ENCODE peak calls at places on chromosomes 7 and 10, in eight cellular contexts. V is fibroblast of lung; A is aorta; W is Peyer's patch; M is tibial artery; D is effector memory CD4-positive, alpha-beta T cell; X is left ventricle myocardium inferior; L is heart left ventricle. K is an unnamed sample.

GRCh38 chr10:110571093-110571743 is 3.7 kb downstream of the SMC3 start:
- DNase-seq in V (no peak), A (no peak), W (no peak), M (no peak), D (no peak), X (no peak), L (no peak), K (no peak)

GRCh38 chr7:150351587-150352194 is 10.3 kb upstream of the RARRES2 start:
- DNase-seq in V (no peak), A (peak; percentile 26), W (no peak), M (no peak), D (no peak), X (no peak), L (no peak), K (no peak)

GRCh38 chr7:112484671-112485097 is 3.9 kb downstream of the LSMEM1 start:
- DNase-seq in V (peak; percentile 97), A (peak; percentile 80), W (no peak), M (peak; percentile 34), D (no peak), X (peak; percentile 17), L (peak; percentile 54), K (peak; percentile 85)

GRCh38 chr10:8053446-8054242 is 844 bp upstream of the GATA3 start:
- DNase-seq in V (peak; percentile 77), A (peak; percentile 90), W (peak; percentile 88), M (peak; percentile 52), D (peak; percentile 89), X (peak; percentile 78), L (peak; percentile 83), K (peak; percentile 7)

GRCh38 chr10:50576995-50577394 is 46.8 kb downstream of the SGMS1 start:
- DNase-seq in V (no peak), A (no peak), W (no peak), M (no peak), D (no peak), X (no peak), L (no peak), K (no peak)

GRCh38 chr7:106484562-106484961 is 176.4 kb downstream of the CCDC71L start:
- DNase-seq in V (peak; percentile 49), A (no peak), W (no peak), M (peak; percentile 62), D (no peak), X (no peak), L (no peak), K (no peak)

GRCh38 chr7:20776942-20777341 is 9.7 kb downstream of the SP8 start:
- DNase-seq in V (no peak), A (no peak), W (no peak), M (no peak), D (no peak), X (no peak), L (no peak), K (no peak)

GRCh38 chr7:138459300-138460175 is 521 bp upstream of the TRIM24 start:
- DNase-seq in V (no peak), A (no peak), W (no peak), M (peak; percentile 96), D (peak; percentile 97), X (peak; percentile 98), L (no peak), K (peak; percentile 93)

GRCh38 chr7:104096683-104097082 is 107.2 kb upstream of the RELN start:
- DNase-seq in V (peak; percentile 1), A (no peak), W (no peak), M (no peak), D (no peak), X (no peak), L (no peak), K (no peak)

GRCh38 chr7:18020138-18020715 is 7.4 kb downstream of the PRPS1L1 start:
- DNase-seq in V (peak; percentile 38), A (no peak), W (no peak), M (no peak), D (no peak), X (no peak), L (peak; percentile 35), K (no peak)

GRCh38 chr7:14424675-14425074 is 435.2 kb upstream of the ETV1 start:
- DNase-seq in V (no peak), A (no peak), W (no peak), M (no peak), D (no peak), X (no peak), L (no peak), K (no peak)

GRCh38 chr7:123748171-123748733 is 551 bp downstream of the WASL start:
- DNase-seq in V (peak; percentile 38), A (peak; percentile 83), W (peak; percentile 79), M (peak; percentile 40), D (peak; percentile 20), X (peak; percentile 55), L (peak; percentile 55), K (no peak)

GRCh38 chr10:76723781-76724336 is 913.7 kb downstream of the KCNMA1 start:
- DNase-seq in V (no peak), A (no peak), W (no peak), M (no peak), D (no peak), X (no peak), L (no peak), K (no peak)

GRCh38 chr10:98242823-98243222 is 25.2 kb downstream of the LOXL4 start:
- DNase-seq in V (peak; percentile 36), A (no peak), W (no peak), M (no peak), D (no peak), X (no peak), L (no peak), K (no peak)

GRCh38 chr7:101576993-101577392 is 52.1 kb downstream of the MYL10 start:
- DNase-seq in V (no peak), A (no peak), W (no peak), M (no peak), D (no peak), X (no peak), L (no peak), K (no peak)

GRCh38 chr7:133910761-133911160 is 216.4 kb upstream of the LRGUK start:
- DNase-seq in V (no peak), A (no peak), W (no peak), M (no peak), D (no peak), X (no peak), L (no peak), K (no peak)

GRCh38 chr10:35424680-35425285 is 88.5 kb downstream of the CCNY start:
- DNase-seq in V (no peak), A (no peak), W (no peak), M (no peak), D (no peak), X (no peak), L (no peak), K (no peak)
- H3K4me3 ChIP-seq in V (no peak overlapping the region), A (no peak overlapping the region), W (no peak overlapping the region), M (no peak overlapping the region), D (no peak overlapping the region), X (no peak overlapping the region), L (no peak overlapping the region), K (no peak overlapping the region)

GRCh38 chr7:35454575-35455385 is 200.9 kb upstream of the TBX20 start:
- DNase-seq in V (no peak), A (no peak), W (no peak), M (no peak), D (no peak), X (no peak), L (no peak), K (no peak)
- H3K4me3 ChIP-seq in V (no peak overlapping the region), A (no peak overlapping the region), W (no peak overlapping the region), M (no peak overlapping the region), D (no peak overlapping the region), X (peak overlapping the region; percentile 45), L (peak overlapping the region; percentile 21), K (no peak overlapping the region)

DNA sequence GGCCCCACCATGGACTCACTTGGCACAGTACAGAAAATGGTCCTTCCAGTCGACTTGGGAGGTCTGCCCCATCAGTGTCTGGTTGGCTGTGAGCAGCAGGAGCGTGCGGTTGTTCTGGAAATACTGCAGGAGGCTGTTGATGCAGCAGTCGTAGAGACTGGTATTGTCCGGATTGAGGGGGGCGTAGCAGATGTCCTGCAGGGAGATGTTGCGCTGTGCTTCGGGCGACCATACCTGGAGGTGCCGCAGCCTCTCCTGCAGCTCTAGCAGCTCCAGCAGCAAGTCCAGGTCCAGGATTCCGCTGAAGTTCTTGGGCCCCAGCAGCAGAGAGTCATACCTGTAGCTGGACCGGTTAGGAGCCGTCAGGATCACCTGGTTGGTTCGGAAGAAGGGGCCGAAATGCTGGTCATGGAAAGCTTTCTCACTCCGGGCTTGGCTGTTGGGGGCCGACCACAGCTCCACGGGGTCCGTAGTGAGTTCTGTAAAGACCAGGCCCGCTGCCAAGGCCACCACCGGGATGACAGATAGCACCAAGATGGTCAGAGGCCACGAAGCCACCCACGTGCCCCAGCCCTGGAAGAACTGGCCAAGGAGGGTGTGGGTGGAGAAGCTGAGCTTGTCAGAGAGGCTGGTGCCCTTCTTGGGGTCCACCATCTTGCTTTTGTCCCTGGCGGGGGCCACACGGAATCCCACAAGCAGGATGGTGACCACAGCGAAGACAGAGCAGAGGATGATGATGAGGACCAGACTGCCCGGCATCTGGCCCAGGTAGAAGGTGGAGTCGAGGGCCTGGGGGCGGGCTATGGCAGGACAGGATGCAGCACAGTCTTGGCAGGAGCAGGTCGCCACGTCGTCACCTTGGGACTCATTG is 2.1 kb downstream of the NPC1L1 start:
- DNase-seq in V (no peak), A (no peak), W (no peak), M (no peak), D (no peak), X (no peak), L (no peak), K (no peak)
- H3K4me3 ChIP-seq in V (no peak overlapping the region), A (no peak overlapping the region), W (no peak overlapping the region), M (no peak overlapping the region), D (no peak overlapping the region), X (no peak overlapping the region), L (no peak overlapping the region), K (no peak overlapping the region)

DNA sequence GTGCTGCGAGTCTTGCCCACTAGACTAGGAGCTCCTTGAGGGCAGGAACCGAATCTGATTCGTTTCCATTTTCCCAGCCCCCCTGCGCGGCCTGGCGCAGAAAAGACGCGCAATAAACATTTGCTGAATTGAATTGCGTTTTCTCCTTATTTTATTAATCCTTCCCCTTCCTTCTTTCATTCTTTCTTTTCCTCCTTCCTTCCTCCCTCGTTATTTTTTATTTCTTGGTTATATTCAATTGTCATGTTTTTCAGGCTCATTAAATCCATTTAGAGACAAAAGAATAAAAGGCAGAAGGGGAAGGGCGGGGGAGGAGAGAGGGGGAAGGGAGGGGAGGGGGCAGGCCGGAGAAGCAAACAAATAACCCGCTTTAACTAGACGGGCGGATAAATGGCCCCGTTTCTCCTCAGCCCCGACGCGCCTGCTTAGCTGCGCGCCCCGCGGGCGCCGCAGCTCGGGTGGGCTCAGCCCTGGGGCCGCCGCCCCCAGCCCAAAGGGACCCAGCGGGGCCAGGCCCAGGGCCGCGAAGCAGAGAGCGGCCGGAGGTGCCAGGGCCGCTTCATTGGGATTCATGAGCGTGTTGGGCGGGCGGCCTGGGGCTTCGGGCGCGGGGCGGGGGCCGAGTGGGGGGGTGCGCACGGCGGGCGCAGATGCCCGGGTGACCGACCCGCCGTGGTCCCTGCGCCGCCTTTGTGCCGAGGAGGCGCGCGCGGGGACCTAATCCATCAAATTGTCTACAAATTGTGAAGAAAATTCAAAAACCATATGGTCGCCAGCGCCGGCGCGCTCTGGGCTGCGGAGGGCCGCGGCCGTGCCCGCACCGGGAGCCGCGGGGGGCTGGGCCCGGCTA is 5.0 kb downstream of the LBX1 start:
- DNase-seq in V (no peak), A (no peak), W (no peak), M (no peak), D (no peak), X (no peak), L (no peak), K (no peak)
- H3K4me3 ChIP-seq in V (no peak overlapping the region), A (no peak overlapping the region), W (no peak overlapping the region), M (no peak overlapping the region), D (no peak overlapping the region), X (peak overlapping the region; percentile 54), L (no peak overlapping the region), K (no peak overlapping the region)